ENCODE peak calls at places on chromosomes 2 and 18, in nine cellular contexts. C is adrenal gland, U is fibroblast of mammary gland, X is pancreas, L is heart left ventricle, W is SJCRH30, J is IMR-90, H is lower lobe of right lung, I is ovary. Q is an unnamed sample.

GRCh38 chr2:71071681-71072398 is 3.4 kb downstream of the NAGK start:
- DNase-seq in X (no peak), U (no peak), H (no peak), I (no peak), L (peak; percentile 33), W (no peak), J (no peak), C (no peak), Q (peak; percentile 34)

GRCh38 chr2:38534746-38535403 is 67.9 kb downstream of the HNRNPLL start:
- DNase-seq in C (no peak), I (no peak), L (no peak), H (no peak), J (no peak), W (no peak), U (peak; percentile 41), X (no peak), Q (no peak)

GRCh38 chr2:218271487-218271797 is 1.1 kb downstream of the PNKD start:
- DNase-seq in C (no peak), X (peak; percentile 67), I (no peak), H (no peak), W (no peak), J (no peak), U (no peak), L (no peak), Q (no peak)

GRCh38 chr18:33875029-33875428 is 297.0 kb downstream of the ASXL3 start:
- DNase-seq in L (no peak), U (no peak), H (no peak), C (no peak), I (no peak), X (no peak), W (no peak), J (no peak), Q (no peak)

GRCh38 chr18:50280707-50281294 is 522 bp downstream of the MBD1 start:
- DNase-seq in H (no peak), I (no peak), L (no peak), W (no peak), U (no peak), X (no peak), J (no peak), C (no peak), Q (no peak)

GRCh38 chr2:236642584-236643291 is 73.1 kb downstream of the ACKR3 start:
- DNase-seq in C (peak; percentile 26), X (no peak), J (peak; percentile 96), I (peak; percentile 54), W (peak; percentile 50), L (peak; percentile 83), H (peak; percentile 62), U (peak; percentile 100), Q (no peak)

GRCh38 chr2:230784840-230785239 is 72.2 kb downstream of the CAB39 start:
- DNase-seq in J (no peak), C (no peak), I (no peak), L (no peak), H (no peak), U (no peak), W (no peak), X (no peak), Q (no peak)

GRCh38 chr18:3579701-3580100 is 129.7 kb downstream of the TGIF1 start:
- DNase-seq in W (no peak), H (no peak), C (no peak), J (peak; percentile 97), I (no peak), U (peak; percentile 98), L (no peak), X (no peak), Q (no peak)

GRCh38 chr2:21657475-21657874 is 533.7 kb downstream of the TDRD15 start:
- DNase-seq in L (no peak), H (no peak), C (no peak), X (no peak), J (peak; percentile 67), I (no peak), W (no peak), U (no peak), Q (no peak)

GRCh38 chr18:67621025-67621713 is 104.6 kb upstream of the DSEL start:
- DNase-seq in H (no peak), U (no peak), I (no peak), C (no peak), X (no peak), W (no peak), J (no peak), L (no peak), Q (no peak)

GRCh38 chr18:11885278-11885991 is 22.7 kb downstream of the MPPE1 start:
- DNase-seq in C (no peak), W (no peak), U (no peak), X (no peak), H (peak; percentile 61), J (no peak), L (no peak), I (no peak), Q (no peak)

GRCh38 chr2:86062043-86062442 is 43.6 kb downstream of the POLR1A start:
- DNase-seq in J (peak; percentile 80), H (no peak), U (peak; percentile 45), L (no peak), W (no peak), X (no peak), I (no peak), C (peak; percentile 19), Q (no peak)

GRCh38 chr18:35490894-35491688 is 6.7 kb downstream of the INO80C start:
- DNase-seq in U (no peak), L (no peak), X (no peak), J (no peak), C (no peak), H (no peak), W (no peak), I (no peak), Q (peak; percentile 58)

GRCh38 chr2:24058887-24059286 is 9.3 kb downstream of the FKBP1B start:
- DNase-seq in I (no peak), U (no peak), C (no peak), W (no peak), H (no peak), X (no peak), L (no peak), J (no peak), Q (no peak)

GRCh38 chr18:23538040-23538439 is 34.7 kb downstream of the RMC1 start:
- DNase-seq in W (no peak), H (no peak), L (no peak), J (no peak), C (no peak), U (no peak), X (no peak), I (no peak), Q (no peak)

GRCh38 chr2:127681288-127681771 is 6.0 kb upstream of the LIMS2 start:
- DNase-seq in H (no peak), L (no peak), J (no peak), C (no peak), W (peak; percentile 57), X (no peak), I (no peak), U (no peak), Q (no peak)
- H3K4me3 ChIP-seq in H (peak overlapping the region; percentile 49), L (peak overlapping the region; percentile 55), J (no peak overlapping the region), C (no peak overlapping the region), W (peak overlapping the region; percentile 53), X (no peak overlapping the region), I (peak overlapping the region; percentile 8), U (no peak overlapping the region), Q (no peak overlapping the region)

DNA sequence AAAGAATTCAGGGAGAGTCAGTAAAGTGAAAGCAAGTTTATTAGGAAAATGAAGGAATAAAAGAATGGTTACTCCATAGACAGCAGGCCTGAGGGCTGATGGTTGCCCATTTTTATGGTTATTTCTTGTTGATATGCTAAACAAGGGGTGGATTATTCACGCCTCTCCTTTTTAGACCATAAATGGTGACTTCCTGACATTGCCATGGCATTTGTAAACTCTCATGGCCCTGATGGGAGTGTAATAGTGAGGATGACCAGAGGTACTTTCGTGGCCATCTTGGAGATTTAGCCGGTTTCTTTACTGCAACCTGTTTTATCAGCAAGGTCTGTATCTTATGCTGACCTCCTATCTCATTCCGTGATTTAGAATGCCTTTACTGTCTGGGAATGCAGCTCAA is 166.8 kb downstream of the PMAIP1 start:
- DNase-seq in U (no peak), W (no peak), L (no peak), J (no peak), I (no peak), C (no peak), X (no peak), H (no peak), Q (no peak)
- H3K4me3 ChIP-seq in U (no peak overlapping the region), W (no peak overlapping the region), L (no peak overlapping the region), J (no peak overlapping the region), I (no peak overlapping the region), C (no peak overlapping the region), X (no peak overlapping the region), H (no peak overlapping the region), Q (no peak overlapping the region)

GRCh38 chr18:47926101-47926850 is 4.2 kb downstream of the SMAD2 start:
- DNase-seq in H (no peak), U (no peak), I (no peak), L (no peak), J (no peak), W (no peak), C (no peak), X (no peak), Q (no peak)
- H3K4me3 ChIP-seq in H (no peak overlapping the region), U (no peak overlapping the region), I (no peak overlapping the region), L (no peak overlapping the region), J (no peak overlapping the region), W (no peak overlapping the region), C (no peak overlapping the region), X (no peak overlapping the region), Q (no peak overlapping the region)

GRCh38 chr2:96161785-96162367 is 16.6 kb upstream of the DUSP2 start:
- DNase-seq in C (no peak), J (no peak), H (no peak), U (no peak), L (no peak), X (no peak), W (no peak), I (no peak), Q (no peak)

GRCh38 chr2:96164459-96165184 is 19.4 kb upstream of the DUSP2 start:
- DNase-seq in W (peak; percentile 85), I (no peak), X (no peak), H (no peak), J (no peak), L (no peak), C (no peak), U (no peak), Q (peak; percentile 92)

GRCh38 chr2:96163415-96163767 is 18.2 kb upstream of the DUSP2 start:
- DNase-seq in C (no peak), H (no peak), X (no peak), I (no peak), J (no peak), L (no peak), U (no peak), W (no peak), Q (no peak)

GRCh38 chr2:96167407-96168013 is 22.3 kb upstream of the DUSP2 start:
- DNase-seq in C (no peak), U (no peak), X (no peak), J (no peak), H (no peak), W (no peak), I (no peak), L (no peak), Q (no peak)

DNA sequence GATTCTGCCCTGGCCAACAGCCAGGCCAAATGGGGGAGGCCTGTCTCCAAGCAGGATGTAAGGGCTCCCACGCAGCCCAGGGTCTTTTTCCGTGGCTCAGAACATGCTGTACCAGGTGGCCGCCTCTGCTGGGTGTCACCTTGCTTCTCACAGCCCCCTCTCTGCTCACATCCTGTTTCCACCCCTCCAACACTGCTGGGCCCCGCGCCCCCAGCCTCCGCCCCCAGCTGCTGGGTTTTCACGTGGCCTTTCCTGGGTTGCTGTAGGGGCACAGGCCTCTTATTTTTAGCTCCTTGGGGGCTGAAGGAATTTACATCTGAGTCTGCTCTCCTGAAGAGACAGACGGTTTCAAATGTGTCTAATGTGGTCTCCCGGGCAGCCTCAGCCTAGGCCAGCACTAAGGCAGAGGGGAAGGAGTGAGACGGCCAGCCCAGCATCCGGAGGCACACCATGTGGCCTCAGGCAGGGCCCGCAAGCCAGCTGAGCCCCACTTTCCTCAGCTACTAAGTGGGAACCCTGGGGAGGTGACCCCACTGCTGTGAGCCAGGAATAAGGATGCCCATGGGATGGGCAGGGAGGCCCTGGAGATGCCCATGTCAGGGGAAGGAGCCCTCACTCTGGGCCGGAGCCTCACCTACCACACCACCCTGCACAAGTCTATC is 18.7 kb upstream of the DUSP2 start:
- DNase-seq in H (no peak), X (no peak), U (no peak), W (peak; percentile 65), L (no peak), C (no peak), I (no peak), J (no peak), Q (peak; percentile 90)
- H3K4me3 ChIP-seq in H (no peak overlapping the region), X (no peak overlapping the region), U (no peak overlapping the region), W (no peak overlapping the region), L (no peak overlapping the region), C (no peak overlapping the region), I (no peak overlapping the region), J (no peak overlapping the region), Q (peak overlapping the region; percentile 52)

Q was measured in Jurkat, Clone E6-1.